ENCODE peak calls at places on chromosomes 3 and 15, in five cellular contexts. N is transverse colon, V is Peyer's patch, L is adrenal gland, M is tibial nerve. Q is an unnamed sample. For H3K4me1, the result is how much of the 10 kb centered on the place peaks cover.

GRCh38 chr3:163382183-163382582 is 1696.1 kb downstream of the SI start:
- DNase-seq in N (no peak), M (no peak), V (no peak), L (no peak), Q (no peak)

GRCh38 chr3:189981668-189982067 is 139.0 kb downstream of the P3H2 start:
- DNase-seq in N (no peak), M (no peak), V (no peak), L (peak), Q (peak)

GRCh38 chr15:89888214-89888804 is 5.5 kb downstream of the AP3S2 start:
- DNase-seq in L (no peak), N (peak), M (no peak), V (no peak), Q (no peak)

GRCh38 chr3:134709076-134709475 is 58.3 kb upstream of the KY start:
- DNase-seq in M (no peak), V (no peak), L (no peak), N (no peak), Q (no peak)

GRCh38 chr3:113546414-113546893 is 14.1 kb downstream of the SIDT1 start:
- DNase-seq in N (no peak), V (no peak), L (no peak), M (no peak), Q (no peak)

GRCh38 chr3:25355034-25355898 is 72.8 kb upstream of the RARB start:
- DNase-seq in L (no peak), N (no peak), M (no peak), V (no peak), Q (no peak)

GRCh38 chr3:124512881-124513609 is 217.2 kb upstream of the UMPS start:
- DNase-seq in N (no peak), L (peak), V (no peak), M (no peak), Q (no peak)

GRCh38 chr15:67240235-67241131 is 14.0 kb downstream of the AAGAB start:
- DNase-seq in V (no peak), N (peak), M (no peak), L (no peak), Q (no peak)

DNA sequence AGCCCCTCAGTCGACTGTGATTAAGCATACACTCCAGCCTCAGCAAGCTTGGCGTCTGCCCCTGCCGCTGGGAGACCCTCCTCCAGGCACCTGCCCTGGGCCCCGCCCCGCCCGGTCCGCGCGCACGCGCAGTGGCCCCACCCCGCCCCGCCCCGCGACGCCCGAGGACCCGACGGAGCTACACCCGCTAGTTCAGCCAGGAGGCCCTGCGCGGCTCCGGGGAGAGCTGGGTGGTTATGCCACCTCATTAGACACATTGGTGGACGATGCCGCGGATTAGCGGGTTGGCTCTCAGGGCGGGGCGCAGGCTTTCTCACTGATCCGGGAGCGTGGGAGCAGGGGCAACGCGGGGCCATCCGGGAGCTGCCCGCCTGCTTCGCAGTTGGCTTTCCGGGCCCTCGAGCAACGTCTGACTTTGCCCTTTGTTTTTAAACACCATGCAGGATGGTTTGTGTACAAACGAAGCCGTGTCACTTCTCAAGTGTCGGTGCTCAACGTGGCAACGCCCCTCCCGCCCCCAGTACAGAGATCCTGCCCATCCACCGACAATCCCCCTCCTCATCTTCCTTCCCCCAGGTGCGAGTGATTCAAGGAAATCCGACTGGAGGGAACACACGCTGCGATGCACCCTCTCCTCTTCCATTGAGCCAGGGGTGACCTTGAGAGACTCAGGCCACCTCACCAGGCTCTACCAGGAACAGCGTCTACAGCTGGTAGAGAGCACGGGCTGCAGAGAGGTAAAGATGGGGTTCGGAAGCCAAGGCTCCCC is 109.3 kb downstream of the SHQ1 start:
- DNase-seq in M (no peak), N (peak), V (peak), L (peak), Q (no peak)
- TF ChIP-seq POLR2A in M (no peak), N (no peak), V (no peak), L (no peak), Q (no peak)

DNA sequence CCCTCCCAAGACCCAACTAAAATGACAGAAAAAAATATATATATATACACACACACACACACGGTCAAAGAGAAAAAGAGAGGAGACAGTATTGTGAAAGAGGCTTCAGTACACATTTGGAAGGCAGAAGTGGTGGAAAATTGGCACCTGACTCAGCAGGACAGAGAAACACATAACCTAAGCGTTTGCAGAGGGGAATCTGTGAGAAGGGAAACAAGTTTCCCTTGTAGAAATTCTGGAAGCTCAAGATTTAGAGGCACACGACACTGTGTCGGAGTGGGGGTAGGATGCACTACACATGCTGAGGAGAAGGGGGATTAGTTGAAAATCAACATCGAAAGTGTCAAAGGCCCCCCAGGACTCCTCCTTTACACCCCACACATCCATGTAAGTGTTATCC is 53.1 kb downstream of the PAK2 start:
- DNase-seq in N (no peak), V (no peak), L (no peak), M (no peak), Q (peak)
- H3K4me1 ChIP-seq in N (under half), V (under half), L (under half), M (under half), Q (under half)

GRCh38 chr3:160754855-160755747 is 930 bp upstream of the PPM1L start:
- DNase-seq in N (peak), M (peak), L (peak), V (peak), Q (peak)
- TF ChIP-seq POLR2A in N (peak), M (peak), L (peak), V (peak), Q (peak)

DNA sequence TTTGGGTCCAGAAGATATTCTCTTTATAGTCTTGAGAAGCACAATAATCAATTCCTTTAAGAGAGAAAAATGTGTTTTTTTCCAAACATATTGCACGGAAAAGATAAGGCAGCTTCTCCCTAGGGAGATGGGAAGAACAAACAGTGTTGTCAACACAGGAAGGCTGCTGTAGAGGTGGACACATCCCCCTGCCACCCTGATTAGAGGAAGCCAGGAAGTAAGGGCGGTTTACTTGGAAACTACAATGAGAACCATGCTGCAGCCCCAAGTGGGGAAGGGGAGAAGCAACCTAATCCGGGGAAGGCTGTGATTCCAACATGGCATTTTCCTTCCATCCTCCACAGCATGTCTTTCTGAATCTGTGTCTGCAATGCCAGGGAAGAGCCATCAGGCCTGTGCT is 256.9 kb upstream of the TGFBR2 start:
- DNase-seq in V (no peak), M (no peak), L (no peak), N (no peak), Q (no peak)
- H3K4me1 ChIP-seq in V (under half), M (under half), L (under half), N (under half), Q (under half)

DNA sequence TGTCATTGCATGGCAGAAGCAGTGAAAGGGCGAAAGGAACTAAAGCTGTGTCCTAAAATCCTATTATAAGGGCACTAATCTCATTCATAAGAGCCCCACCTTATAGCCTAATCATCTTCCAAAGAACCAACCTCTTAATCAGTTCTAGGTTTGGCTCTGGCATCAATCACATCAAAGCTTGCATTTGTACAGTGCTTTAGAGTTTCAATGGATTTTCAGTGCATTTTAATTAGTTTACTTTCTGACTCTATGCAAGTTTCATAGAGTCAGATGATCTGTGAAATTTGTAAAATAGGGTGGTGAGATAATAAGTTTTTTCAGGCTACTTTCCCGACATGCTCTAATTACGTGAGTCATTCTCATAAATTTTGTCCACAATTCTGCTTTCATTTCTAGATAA is 341.1 kb downstream of the DIPK2A start:
- DNase-seq in M (no peak), L (no peak), N (no peak), V (no peak), Q (no peak)
- TF ChIP-seq POLR2A in M (no peak), L (no peak), N (no peak), V (no peak), Q (no peak)

GRCh38 chr15:62430552-62430951 is 265.5 kb upstream of the C2CD4B start:
- DNase-seq in L (no peak), M (no peak), N (no peak), V (no peak), Q (no peak)

GRCh38 chr15:62426387-62426956 is 261.4 kb upstream of the C2CD4B start:
- DNase-seq in V (no peak), L (no peak), N (no peak), M (no peak), Q (no peak)

GRCh38 chr15:62428259-62428658 is 263.2 kb upstream of the C2CD4B start:
- DNase-seq in V (no peak), M (no peak), L (no peak), N (no peak), Q (no peak)

GRCh38 chr15:62430056-62430455 is 265.0 kb upstream of the C2CD4B start:
- DNase-seq in M (no peak), V (no peak), N (no peak), L (no peak), Q (no peak)

DNA sequence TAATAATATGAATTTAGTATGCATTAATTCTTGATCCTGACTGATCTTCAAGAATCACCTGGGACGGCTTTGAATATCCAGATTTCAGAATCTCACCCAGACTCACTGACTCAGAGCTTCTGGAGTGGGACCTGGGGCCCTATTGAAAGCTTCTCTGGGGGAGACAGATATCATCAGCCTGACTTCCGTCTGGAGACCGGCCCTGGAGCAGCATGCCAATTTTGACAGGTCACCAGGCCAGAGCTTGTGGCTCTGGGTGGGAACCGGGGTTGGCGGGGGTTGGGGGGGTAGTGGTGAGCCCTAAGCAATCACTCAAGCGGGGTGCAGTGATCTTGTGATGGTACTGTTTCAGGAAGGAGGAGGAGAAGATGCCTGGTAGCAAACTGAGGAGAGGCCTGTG is 263.8 kb upstream of the C2CD4B start:
- DNase-seq in V (no peak), L (no peak), N (no peak), M (no peak), Q (no peak)
- H3K4me1 ChIP-seq in V (under half), L (under half), N (under half), M (under half), Q (under half)

GRCh38 chr3:138434276-138434874 is at the start of gene ESYT3:
- DNase-seq in N (peak), L (peak), V (no peak), M (peak), Q (peak)
- TF ChIP-seq POLR2A in N (no peak), L (no peak), V (peak), M (no peak), Q (no peak)

DNA sequence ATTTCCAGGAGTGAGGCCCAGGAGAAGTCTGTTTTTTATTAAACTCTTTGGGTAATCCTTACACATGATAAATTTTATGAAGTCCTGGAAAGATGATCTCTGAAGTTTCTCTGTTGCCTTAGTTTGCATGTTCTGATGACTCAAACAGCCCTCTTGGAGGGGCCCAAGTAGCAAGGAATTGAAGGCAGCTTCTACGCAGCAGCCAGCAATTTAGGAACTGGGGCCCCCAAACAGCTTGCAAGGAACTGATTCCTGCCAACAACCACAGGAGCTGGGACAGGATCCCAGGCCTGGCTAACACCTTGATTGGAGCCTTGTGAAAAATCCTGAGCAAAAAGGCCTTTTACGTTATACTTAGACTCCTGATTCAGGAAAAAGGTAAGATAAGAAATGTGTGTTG is 5.3 kb upstream of the ACP3 start:
- DNase-seq in M (no peak), L (no peak), N (no peak), V (no peak), Q (no peak)
- H3K4me1 ChIP-seq in M (under half), L (under half), N (under half), V (under half), Q (under half)